ENCODE peak calls at places on chromosomes 3 and 15, in ten cellular contexts. X is HS-5; I is lung microvascular endothelial cell; W is amygdala; D is SK-N-SH; P is GM04504; Y is C1 segment of cervical spinal cord; B is activated naive CD4-positive, alpha-beta T cell treated with Interleukin-2 at 50 U/mL for 16 hours; K is DMS153; R is stimulated activated CD8-positive, alpha-beta memory T cell treated with anti-CD3 and anti-CD28 coated beads, Interleukin-7, amount 100 ng/mL, for 1 hour. C is an unnamed sample.
A peak's percentile ranks its signal among the peaks of the same experiment; 100 is the strongest.

GRCh38 chr3:174162550-174162949 is 696.6 kb upstream of the NAALADL2 start:
- DNase-seq in X (peak; percentile 34), I (no peak), W (no peak), D (no peak), P (peak; percentile 26), Y (no peak), B (no peak), K (no peak), R (no peak), C (no peak)

GRCh38 chr15:78796510-78796909 is 14.8 kb downstream of the ADAMTS7 start:
- DNase-seq in X (no peak), I (no peak), W (no peak), D (no peak), P (no peak), Y (no peak), B (no peak), K (no peak), R (no peak), C (no peak)

GRCh38 chr3:146594843-146595482 is 10.2 kb downstream of the PLSCR5 start:
- DNase-seq in X (no peak), I (peak; percentile 60), W (no peak), D (no peak), P (no peak), Y (no peak), B (no peak), K (no peak), R (no peak), C (no peak)

GRCh38 chr15:80490431-80490990 is 86.3 kb downstream of the ARNT2 start:
- DNase-seq in X (no peak), I (no peak), W (no peak), D (no peak), P (no peak), Y (no peak), B (no peak), K (no peak), R (no peak), C (no peak)

GRCh38 chr3:75655501-75655904 is 8.6 kb upstream of the FRG2C start:
- DNase-seq in X (no peak), I (no peak), W (no peak), D (no peak), P (no peak), Y (no peak), B (no peak), K (no peak), R (no peak), C (no peak)

GRCh38 chr3:76645724-76646123 is 394.2 kb upstream of the ROBO2 start:
- DNase-seq in X (no peak), I (no peak), W (no peak), D (no peak), P (no peak), Y (no peak), B (no peak), K (no peak), R (no peak), C (no peak)

GRCh38 chr3:27752926-27753325 is 30.8 kb upstream of the EOMES start:
- DNase-seq in X (no peak), I (no peak), W (no peak), D (no peak), P (no peak), Y (no peak), B (no peak), K (no peak), R (no peak), C (no peak)

GRCh38 chr15:57395292-57395691 is 19.0 kb downstream of the CGNL1 start:
- DNase-seq in X (peak; percentile 85), I (no peak), W (no peak), D (no peak), P (peak; percentile 62), Y (no peak), B (no peak), K (no peak), R (no peak), C (no peak)

GRCh38 chr15:80450811-80451321 is 46.7 kb downstream of the ARNT2 start:
- DNase-seq in X (no peak), I (peak; percentile 12), W (no peak), D (no peak), P (no peak), Y (no peak), B (no peak), K (no peak), R (no peak), C (no peak)

GRCh38 chr3:16467368-16467767 is 46.1 kb downstream of the RFTN1 start:
- DNase-seq in X (no peak), I (no peak), W (no peak), D (no peak), P (no peak), Y (no peak), B (peak; percentile 16), K (no peak), R (no peak), C (no peak)

GRCh38 chr3:7669641-7670040 is 808.7 kb downstream of the GRM7 start:
- DNase-seq in X (no peak), I (no peak), W (peak; percentile 36), D (no peak), P (no peak), Y (no peak), B (no peak), K (no peak), R (no peak), C (no peak)

GRCh38 chr3:178384302-178384939 is 151.8 kb upstream of the KCNMB2 start:
- DNase-seq in X (no peak), I (peak; percentile 31), W (no peak), D (peak; percentile 44), P (no peak), Y (no peak), B (no peak), K (no peak), R (no peak), C (peak; percentile 55)

GRCh38 chr3:133135303-133135702 is 97.1 kb downstream of the TMEM108 start:
- DNase-seq in X (no peak), I (no peak), W (no peak), D (no peak), P (no peak), Y (no peak), B (no peak), K (no peak), R (no peak), C (no peak)

GRCh38 chr15:64779630-64780029 is 4.2 kb upstream of the RBPMS2 start:
- DNase-seq in X (no peak), I (no peak), W (no peak), D (no peak), P (no peak), Y (no peak), B (no peak), K (no peak), R (no peak), C (no peak)

GRCh38 chr15:85838655-85839054 is 43.9 kb upstream of the KLHL25 start:
- DNase-seq in X (no peak), I (no peak), W (no peak), D (no peak), P (no peak), Y (no peak), B (no peak), K (no peak), R (no peak), C (no peak)

C was measured in cerebellar nuclear complex.